ENCODE peak calls at places on chromosomes 4 and X, in seven cellular contexts. N is stimulated activated CD4-positive, alpha-beta T cell treated with anti-CD3 and anti-CD28 coated beads, Interleukin-4, amount 100 ng/mL, for 4 hours; U is fibroblast of lung; Q is GM13976; D is GM13977; J is HTR-8/SVneo; H is effector memory CD8-positive, alpha-beta T cell. P is an unnamed sample.

GRCh38 chrX:40542208-40542607 is 38.6 kb upstream of the ATP6AP2 start:
- DNase-seq in N (no peak), U (no peak), Q (no peak), D (no peak), J (no peak), H (no peak), P (no peak)

GRCh38 chrX:3728454-3728853 is 15.0 kb upstream of the PRKX start:
- DNase-seq in N (no peak), U (peak), Q (no peak), D (no peak), J (no peak), H (no peak), P (no peak)

GRCh38 chr4:166228112-166228511 is 355.1 kb downstream of the TLL1 start:
- DNase-seq in N (no peak), U (no peak), Q (no peak), D (no peak), J (no peak), H (no peak), P (no peak)

GRCh38 chr4:129526812-129527211 is 430.9 kb downstream of the C4orf33 start:
- DNase-seq in N (no peak), U (no peak), Q (no peak), D (no peak), J (peak), H (no peak), P (no peak)

GRCh38 chr4:96913437-96914075 is 1073.7 kb downstream of the PDHA2 start:
- DNase-seq in N (no peak), U (peak), Q (no peak), D (no peak), J (peak), H (no peak), P (no peak)

GRCh38 chr4:129428454-129428853 is 332.5 kb downstream of the C4orf33 start:
- DNase-seq in N (no peak), U (no peak), Q (no peak), D (no peak), J (no peak), H (no peak), P (no peak)

GRCh38 chr4:78809295-78809694 is 33.1 kb downstream of the BMP2K start:
- DNase-seq in N (no peak), U (no peak), Q (no peak), D (no peak), J (no peak), H (no peak), P (no peak)

GRCh38 chr4:83631066-83631465 is 95.2 kb downstream of the GPAT3 start:
- DNase-seq in N (no peak), U (peak), Q (no peak), D (no peak), J (no peak), H (no peak), P (no peak)

GRCh38 chr4:173505924-173506779 is 23.9 kb downstream of the HAND2 start:
- DNase-seq in N (no peak), U (no peak), Q (peak), D (peak), J (peak), H (peak), P (no peak)

GRCh38 chrX:1388651-1389050 is 3.3 kb downstream of the SLC25A6 start:
- DNase-seq in N (no peak), U (no peak), Q (no peak), D (no peak), J (no peak), H (no peak), P (no peak)

GRCh38 chr4:19241845-19242244 is 1009.9 kb upstream of the SLIT2 start:
- DNase-seq in N (no peak), U (no peak), Q (no peak), D (no peak), J (no peak), H (no peak), P (no peak)

GRCh38 chrX:148501121-148502066 is 977 bp downstream of the AFF2 start:
- DNase-seq in N (peak), U (no peak), Q (no peak), D (peak), J (no peak), H (no peak), P (peak)

P was measured in naive B cell.